ENCODE peak calls at places on chromosomes 4 and X, in ten cellular contexts. One of them, this sample, is unnamed.

GRCh38 chr4:189088783-189089182 is 851.9 kb upstream of the FRG1 start:
- DNase-seq in psoas muscle: no peak
- DNase-seq in right atrium auricular region: no peak
- DNase-seq in dorsolateral prefrontal cortex: no peak
- DNase-seq in DND-41: no peak
- DNase-seq in cardiac fibroblast: no peak
- DNase-seq in endodermal cell: no peak
- DNase-seq in thoracic aorta: no peak
- DNase-seq in astrocyte of the spinal cord: no peak
- DNase-seq in NB4: no peak
- DNase-seq in this sample: no peak

GRCh38 chrX:24260827-24261550 is 52.9 kb downstream of the SUPT20HL2 start:
- DNase-seq in psoas muscle: peak
- DNase-seq in right atrium auricular region: peak
- DNase-seq in dorsolateral prefrontal cortex: no peak
- DNase-seq in thoracic aorta: no peak
- DNase-seq in astrocyte of the spinal cord: peak
- DNase-seq in cardiac fibroblast: peak
- DNase-seq in NB4: peak
- DNase-seq in endodermal cell: no peak
- DNase-seq in DND-41: peak
- DNase-seq in this sample: no peak

GRCh38 chr4:13540446-13541175 is 3.7 kb downstream of the NKX3-2 start:
- DNase-seq in astrocyte of the spinal cord: no peak
- DNase-seq in thoracic aorta: no peak
- DNase-seq in psoas muscle: no peak
- DNase-seq in endodermal cell: peak
- DNase-seq in right atrium auricular region: no peak
- DNase-seq in dorsolateral prefrontal cortex: no peak
- DNase-seq in DND-41: no peak
- DNase-seq in NB4: no peak
- DNase-seq in cardiac fibroblast: no peak
- DNase-seq in this sample: no peak

GRCh38 chr4:19961092-19961491 is 290.6 kb upstream of the SLIT2 start:
- DNase-seq in endodermal cell: no peak
- DNase-seq in astrocyte of the spinal cord: peak
- DNase-seq in right atrium auricular region: no peak
- DNase-seq in cardiac fibroblast: peak
- DNase-seq in dorsolateral prefrontal cortex: no peak
- DNase-seq in NB4: no peak
- DNase-seq in psoas muscle: no peak
- DNase-seq in thoracic aorta: no peak
- DNase-seq in DND-41: no peak
- DNase-seq in this sample: no peak

GRCh38 chrX:10221651-10222050 is 64.9 kb downstream of the CLCN4 start:
- DNase-seq in astrocyte of the spinal cord: no peak
- DNase-seq in psoas muscle: no peak
- DNase-seq in endodermal cell: no peak
- DNase-seq in thoracic aorta: no peak
- DNase-seq in cardiac fibroblast: no peak
- DNase-seq in DND-41: no peak
- DNase-seq in right atrium auricular region: no peak
- DNase-seq in NB4: no peak
- DNase-seq in dorsolateral prefrontal cortex: no peak
- DNase-seq in this sample: no peak

GRCh38 chrX:56817179-56817578 is 88.1 kb downstream of the NBDY start:
- DNase-seq in psoas muscle: no peak
- DNase-seq in cardiac fibroblast: no peak
- DNase-seq in DND-41: no peak
- DNase-seq in endodermal cell: no peak
- DNase-seq in right atrium auricular region: no peak
- DNase-seq in NB4: no peak
- DNase-seq in astrocyte of the spinal cord: no peak
- DNase-seq in thoracic aorta: no peak
- DNase-seq in dorsolateral prefrontal cortex: no peak
- DNase-seq in this sample: no peak

GRCh38 chr4:75243570-75243969 is 270.6 kb downstream of the RCHY1 start:
- DNase-seq in dorsolateral prefrontal cortex: no peak
- DNase-seq in DND-41: no peak
- DNase-seq in astrocyte of the spinal cord: no peak
- DNase-seq in endodermal cell: no peak
- DNase-seq in right atrium auricular region: no peak
- DNase-seq in cardiac fibroblast: no peak
- DNase-seq in psoas muscle: no peak
- DNase-seq in thoracic aorta: no peak
- DNase-seq in NB4: no peak
- DNase-seq in this sample: no peak

GRCh38 chr4:73701116-73701515 is 39.3 kb upstream of the CXCL8 start:
- DNase-seq in right atrium auricular region: no peak
- DNase-seq in thoracic aorta: no peak
- DNase-seq in DND-41: no peak
- DNase-seq in cardiac fibroblast: peak
- DNase-seq in dorsolateral prefrontal cortex: no peak
- DNase-seq in endodermal cell: no peak
- DNase-seq in astrocyte of the spinal cord: no peak
- DNase-seq in NB4: no peak
- DNase-seq in psoas muscle: no peak
- DNase-seq in this sample: no peak

GRCh38 chr4:145830699-145831098 is 107.9 kb downstream of the ZNF827 start:
- DNase-seq in NB4: peak
- DNase-seq in dorsolateral prefrontal cortex: no peak
- DNase-seq in endodermal cell: no peak
- DNase-seq in right atrium auricular region: no peak
- DNase-seq in astrocyte of the spinal cord: no peak
- DNase-seq in thoracic aorta: no peak
- DNase-seq in cardiac fibroblast: no peak
- DNase-seq in psoas muscle: no peak
- DNase-seq in DND-41: no peak
- DNase-seq in this sample: no peak

GRCh38 chr4:175413561-175413960 is 398.5 kb downstream of the GPM6A start:
- DNase-seq in psoas muscle: no peak
- DNase-seq in thoracic aorta: no peak
- DNase-seq in endodermal cell: no peak
- DNase-seq in dorsolateral prefrontal cortex: no peak
- DNase-seq in astrocyte of the spinal cord: peak
- DNase-seq in right atrium auricular region: no peak
- DNase-seq in NB4: no peak
- DNase-seq in cardiac fibroblast: no peak
- DNase-seq in DND-41: peak
- DNase-seq in this sample: no peak

GRCh38 chrX:87338510-87338909 is 179.1 kb upstream of the KLHL4 start:
- DNase-seq in endodermal cell: no peak
- DNase-seq in cardiac fibroblast: peak
- DNase-seq in psoas muscle: no peak
- DNase-seq in NB4: peak
- DNase-seq in DND-41: no peak
- DNase-seq in right atrium auricular region: no peak
- DNase-seq in thoracic aorta: no peak
- DNase-seq in dorsolateral prefrontal cortex: no peak
- DNase-seq in astrocyte of the spinal cord: peak
- DNase-seq in this sample: no peak

GRCh38 chrX:87337267-87337666 is 180.3 kb upstream of the KLHL4 start:
- DNase-seq in astrocyte of the spinal cord: no peak
- DNase-seq in psoas muscle: no peak
- DNase-seq in NB4: no peak
- DNase-seq in DND-41: no peak
- DNase-seq in dorsolateral prefrontal cortex: no peak
- DNase-seq in endodermal cell: no peak
- DNase-seq in right atrium auricular region: no peak
- DNase-seq in cardiac fibroblast: peak
- DNase-seq in thoracic aorta: no peak
- DNase-seq in this sample: no peak
- TF ChIP-seq CTCF in astrocyte of the spinal cord: no peak
- TF ChIP-seq CTCF in psoas muscle: no peak
- TF ChIP-seq CTCF in NB4: no peak
- TF ChIP-seq CTCF in DND-41: no peak
- TF ChIP-seq CTCF in dorsolateral prefrontal cortex: no peak
- TF ChIP-seq CTCF in endodermal cell: peak
- TF ChIP-seq CTCF in right atrium auricular region: no peak
- TF ChIP-seq CTCF in cardiac fibroblast: no peak
- TF ChIP-seq CTCF in thoracic aorta: no peak
- TF ChIP-seq CTCF in this sample: no peak

DNA sequence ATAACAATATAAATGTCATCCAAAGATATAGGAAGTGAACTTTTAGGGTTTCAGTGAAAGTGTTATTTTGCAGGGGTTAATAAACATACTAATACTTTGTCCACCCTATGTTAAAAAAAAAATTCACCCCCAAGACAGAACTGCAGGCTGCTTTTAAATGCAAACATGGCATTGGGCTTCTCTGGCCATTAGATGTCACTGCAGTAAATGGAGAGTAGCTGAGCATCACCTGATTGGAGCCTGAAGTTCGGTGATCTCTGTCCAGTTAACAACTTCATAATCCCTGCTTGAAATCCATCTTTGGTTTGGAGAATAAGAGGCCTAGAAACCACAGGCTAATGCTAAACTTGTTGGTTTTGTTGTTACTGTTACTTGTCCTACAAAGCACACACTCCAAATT is 18.7 kb downstream of the SLC25A43 start:
- DNase-seq in thoracic aorta: no peak
- DNase-seq in dorsolateral prefrontal cortex: no peak
- DNase-seq in NB4: peak
- DNase-seq in endodermal cell: no peak
- DNase-seq in DND-41: no peak
- DNase-seq in right atrium auricular region: no peak
- DNase-seq in astrocyte of the spinal cord: peak
- DNase-seq in cardiac fibroblast: peak
- DNase-seq in psoas muscle: no peak
- DNase-seq in this sample: no peak
- TF ChIP-seq CTCF in thoracic aorta: no peak
- TF ChIP-seq CTCF in dorsolateral prefrontal cortex: peak
- TF ChIP-seq CTCF in NB4: peak
- TF ChIP-seq CTCF in endodermal cell: peak
- TF ChIP-seq CTCF in DND-41: peak
- TF ChIP-seq CTCF in right atrium auricular region: no peak
- TF ChIP-seq CTCF in astrocyte of the spinal cord: peak
- TF ChIP-seq CTCF in cardiac fibroblast: no peak
- TF ChIP-seq CTCF in psoas muscle: no peak
- TF ChIP-seq CTCF in this sample: peak

GRCh38 chrX:20969565-20969964 is 404.7 kb upstream of the CNKSR2 start:
- DNase-seq in psoas muscle: no peak
- DNase-seq in astrocyte of the spinal cord: no peak
- DNase-seq in DND-41: no peak
- DNase-seq in thoracic aorta: no peak
- DNase-seq in dorsolateral prefrontal cortex: no peak
- DNase-seq in cardiac fibroblast: no peak
- DNase-seq in NB4: no peak
- DNase-seq in endodermal cell: no peak
- DNase-seq in right atrium auricular region: no peak
- DNase-seq in this sample: no peak

GRCh38 chrX:20973038-20973437 is 401.2 kb upstream of the CNKSR2 start:
- DNase-seq in NB4: no peak
- DNase-seq in cardiac fibroblast: no peak
- DNase-seq in astrocyte of the spinal cord: no peak
- DNase-seq in DND-41: no peak
- DNase-seq in endodermal cell: no peak
- DNase-seq in dorsolateral prefrontal cortex: no peak
- DNase-seq in thoracic aorta: no peak
- DNase-seq in right atrium auricular region: no peak
- DNase-seq in psoas muscle: no peak
- DNase-seq in this sample: no peak

GRCh38 chrX:20968996-20969395 is 405.2 kb upstream of the CNKSR2 start:
- DNase-seq in DND-41: no peak
- DNase-seq in astrocyte of the spinal cord: peak
- DNase-seq in thoracic aorta: no peak
- DNase-seq in NB4: no peak
- DNase-seq in dorsolateral prefrontal cortex: no peak
- DNase-seq in cardiac fibroblast: peak
- DNase-seq in psoas muscle: no peak
- DNase-seq in right atrium auricular region: no peak
- DNase-seq in endodermal cell: no peak
- DNase-seq in this sample: no peak

GRCh38 chrX:20974326-20974725 is 399.9 kb upstream of the CNKSR2 start:
- DNase-seq in DND-41: no peak
- DNase-seq in cardiac fibroblast: peak
- DNase-seq in astrocyte of the spinal cord: peak
- DNase-seq in NB4: peak
- DNase-seq in psoas muscle: no peak
- DNase-seq in endodermal cell: no peak
- DNase-seq in right atrium auricular region: no peak
- DNase-seq in thoracic aorta: no peak
- DNase-seq in dorsolateral prefrontal cortex: no peak
- DNase-seq in this sample: no peak

DNA sequence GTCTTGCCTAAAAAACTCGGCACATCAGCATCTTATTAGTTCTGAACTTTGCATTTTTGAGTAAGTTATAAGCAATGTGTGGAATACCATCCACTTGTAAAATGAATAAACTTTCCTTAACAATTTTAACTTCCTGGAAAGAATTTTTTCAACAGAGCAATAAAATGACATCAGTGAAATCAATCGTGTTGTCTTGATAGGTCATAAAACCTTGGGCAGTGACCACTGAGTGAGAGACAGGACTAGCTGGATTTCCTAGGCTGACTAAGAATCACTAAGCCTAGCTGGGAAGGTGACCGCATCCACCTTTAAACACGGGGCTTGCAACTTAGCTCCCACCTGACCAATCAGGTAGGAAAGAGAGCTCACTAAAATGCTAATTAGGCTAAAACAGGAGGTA is 403.0 kb upstream of the CNKSR2 start:
- DNase-seq in dorsolateral prefrontal cortex: no peak
- DNase-seq in NB4: no peak
- DNase-seq in right atrium auricular region: no peak
- DNase-seq in cardiac fibroblast: no peak
- DNase-seq in endodermal cell: no peak
- DNase-seq in astrocyte of the spinal cord: no peak
- DNase-seq in psoas muscle: no peak
- DNase-seq in thoracic aorta: no peak
- DNase-seq in DND-41: no peak
- DNase-seq in this sample: no peak
- TF ChIP-seq CTCF in dorsolateral prefrontal cortex: no peak
- TF ChIP-seq CTCF in NB4: no peak
- TF ChIP-seq CTCF in right atrium auricular region: no peak
- TF ChIP-seq CTCF in cardiac fibroblast: no peak
- TF ChIP-seq CTCF in endodermal cell: no peak
- TF ChIP-seq CTCF in astrocyte of the spinal cord: no peak
- TF ChIP-seq CTCF in psoas muscle: no peak
- TF ChIP-seq CTCF in thoracic aorta: no peak
- TF ChIP-seq CTCF in DND-41: no peak
- TF ChIP-seq CTCF in this sample: no peak

DNA sequence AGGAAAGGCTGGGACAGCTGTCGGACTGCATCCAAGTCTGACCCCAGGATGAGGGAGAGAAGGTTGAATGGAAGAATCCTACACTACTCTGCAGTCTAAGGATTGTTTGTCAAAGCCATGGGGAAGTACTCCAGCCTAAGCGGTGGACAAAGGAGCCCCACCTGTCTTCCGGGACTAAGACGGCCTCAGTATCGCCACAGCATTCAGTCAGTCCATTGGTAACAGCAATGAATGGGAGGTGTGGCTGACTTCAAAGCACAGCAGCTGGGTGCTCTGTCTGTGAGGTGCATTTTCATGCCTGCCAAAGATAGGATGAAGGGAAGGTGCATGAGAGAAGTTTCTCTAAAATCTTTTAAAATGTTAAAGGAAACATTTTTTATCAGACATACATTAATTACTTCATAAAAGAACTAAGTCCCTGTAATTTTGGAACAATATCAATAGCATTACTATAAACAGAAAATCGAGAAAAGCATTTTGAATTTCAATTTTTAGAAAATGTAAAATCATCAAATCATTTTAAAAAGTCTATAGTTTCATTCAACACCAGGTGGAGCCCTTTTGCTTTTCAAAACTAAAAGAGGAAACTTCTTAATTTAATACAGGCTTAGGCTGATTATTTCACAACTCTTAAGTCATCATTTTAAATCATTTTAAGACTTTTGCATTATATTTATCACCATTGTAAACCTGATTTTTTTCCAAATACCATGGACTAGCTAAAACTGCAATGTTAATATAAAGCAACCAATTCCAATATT is 27.6 kb upstream of the INTU start:
- DNase-seq in endodermal cell: peak
- DNase-seq in NB4: peak
- DNase-seq in thoracic aorta: no peak
- DNase-seq in psoas muscle: no peak
- DNase-seq in right atrium auricular region: no peak
- DNase-seq in cardiac fibroblast: peak
- DNase-seq in dorsolateral prefrontal cortex: no peak
- DNase-seq in DND-41: no peak
- DNase-seq in astrocyte of the spinal cord: peak
- DNase-seq in this sample: no peak
- TF ChIP-seq CTCF in endodermal cell: peak
- TF ChIP-seq CTCF in NB4: no peak
- TF ChIP-seq CTCF in thoracic aorta: peak
- TF ChIP-seq CTCF in psoas muscle: peak
- TF ChIP-seq CTCF in right atrium auricular region: no peak
- TF ChIP-seq CTCF in cardiac fibroblast: peak
- TF ChIP-seq CTCF in dorsolateral prefrontal cortex: peak
- TF ChIP-seq CTCF in DND-41: peak
- TF ChIP-seq CTCF in astrocyte of the spinal cord: peak
- TF ChIP-seq CTCF in this sample: peak